ENCODE peak calls at places on chromosomes 4 and X, in eight cellular contexts. G, C, I, W, T, K, M and D are unnamed samples.

GRCh38 chr4:110781944-110782343 is 159.1 kb upstream of the PITX2 start:
- DNase-seq in G (no peak), C (no peak), I (no peak), W (no peak), T (no peak), K (no peak), M (no peak), D (no peak)

GRCh38 chr4:89283226-89283974 is 24.2 kb downstream of the GPRIN3 start:
- DNase-seq in G (no peak), C (no peak), I (peak), W (peak), T (peak), K (no peak), M (no peak), D (no peak)

GRCh38 chr4:78939667-78940008 is 400 bp upstream of the PAQR3 start:
- DNase-seq in G (no peak), C (no peak), I (no peak), W (no peak), T (no peak), K (no peak), M (no peak), D (no peak)

GRCh38 chr4:8351931-8352367 is 82.4 kb downstream of the HTRA3 start:
- DNase-seq in G (peak), C (peak), I (peak), W (peak), T (peak), K (peak), M (no peak), D (peak)

GRCh38 chr4:13985824-13986223 is 358.3 kb upstream of the BOD1L1 start:
- DNase-seq in G (no peak), C (no peak), I (peak), W (peak), T (no peak), K (no peak), M (no peak), D (no peak)

GRCh38 chr4:16505726-16506125 is 279.5 kb upstream of the TAPT1 start:
- DNase-seq in G (no peak), C (no peak), I (peak), W (no peak), T (no peak), K (no peak), M (no peak), D (no peak)

GRCh38 chr4:170109586-170110289 is 20.0 kb upstream of the AADAT start:
- DNase-seq in G (no peak), C (no peak), I (peak), W (peak), T (no peak), K (no peak), M (no peak), D (no peak)

GRCh38 chr4:89511776-89512175 is 204.2 kb upstream of the GPRIN3 start:
- DNase-seq in G (no peak), C (no peak), I (no peak), W (no peak), T (no peak), K (no peak), M (no peak), D (no peak)

GRCh38 chr4:183772361-183772760 is 113.3 kb downstream of the TRAPPC11 start:
- DNase-seq in G (no peak), C (no peak), I (no peak), W (no peak), T (no peak), K (no peak), M (no peak), D (no peak)

GRCh38 chr4:137417676-137418075 is 114.6 kb downstream of the PCDH18 start:
- DNase-seq in G (no peak), C (peak), I (no peak), W (no peak), T (no peak), K (no peak), M (no peak), D (no peak)

GRCh38 chr4:101563126-101563525 is 215.8 kb upstream of the PPP3CA start:
- DNase-seq in G (no peak), C (no peak), I (peak), W (no peak), T (no peak), K (no peak), M (no peak), D (no peak)

GRCh38 chr4:189053621-189054020 is 887.1 kb upstream of the FRG1 start:
- DNase-seq in G (no peak), C (no peak), I (no peak), W (no peak), T (no peak), K (no peak), M (no peak), D (no peak)

GRCh38 chrX:21266949-21267348 is 107.3 kb upstream of the CNKSR2 start:
- DNase-seq in G (no peak), C (no peak), I (no peak), W (no peak), T (no peak), K (no peak), M (no peak), D (no peak)

GRCh38 chr4:170743633-170744032 is 653.9 kb upstream of the AADAT start:
- DNase-seq in G (no peak), C (no peak), I (no peak), W (no peak), T (no peak), K (no peak), M (no peak), D (no peak)

GRCh38 chrX:153336128-153336894 is 2.4 kb downstream of the ZNF275 start:
- DNase-seq in G (no peak), C (no peak), I (no peak), W (no peak), T (no peak), K (no peak), M (no peak), D (no peak)

GRCh38 chr4:30763337-30763736 is 43.2 kb downstream of the PCDH7 start:
- DNase-seq in G (no peak), C (peak), I (no peak), W (peak), T (no peak), K (no peak), M (no peak), D (no peak)

GRCh38 chr4:7206856-7207567 is 14.7 kb downstream of the SORCS2 start:
- DNase-seq in G (peak), C (peak), I (peak), W (peak), T (peak), K (peak), M (peak), D (peak)

GRCh38 chr4:123986268-123986798 is 589.7 kb downstream of the SPRY1 start:
- DNase-seq in G (no peak), C (peak), I (peak), W (peak), T (no peak), K (no peak), M (peak), D (peak)

GRCh38 chr4:165718660-165719059 is 154.4 kb upstream of the TLL1 start:
- DNase-seq in G (no peak), C (no peak), I (no peak), W (no peak), T (no peak), K (no peak), M (no peak), D (no peak)

GRCh38 chr4:73451404-73451803 is 15.4 kb downstream of the AFP start:
- DNase-seq in G (no peak), C (no peak), I (peak), W (peak), T (peak), K (no peak), M (no peak), D (no peak)

GRCh38 chr4:121336706-121337105 is 44.1 kb downstream of the QRFPR start:
- DNase-seq in G (no peak), C (no peak), I (no peak), W (no peak), T (no peak), K (no peak), M (no peak), D (no peak)

GRCh38 chr4:65825121-65825520 is 154.8 kb upstream of the EPHA5 start:
- DNase-seq in G (no peak), C (no peak), I (peak), W (peak), T (peak), K (no peak), M (no peak), D (no peak)

GRCh38 chr4:85498068-85498733 is 23.3 kb downstream of the ARHGAP24 start:
- DNase-seq in G (peak), C (no peak), I (peak), W (peak), T (peak), K (peak), M (no peak), D (peak)

GRCh38 chr4:76406070-76406469 is 14.9 kb downstream of the CCDC158 start:
- DNase-seq in G (no peak), C (no peak), I (no peak), W (no peak), T (no peak), K (no peak), M (no peak), D (no peak)

GRCh38 chrX:17527135-17527701 is 152.2 kb downstream of the NHS start:
- DNase-seq in G (no peak), C (no peak), I (peak), W (no peak), T (no peak), K (peak), M (peak), D (peak)

GRCh38 chr4:31442236-31442635 is 722.1 kb downstream of the PCDH7 start:
- DNase-seq in G (no peak), C (no peak), I (no peak), W (no peak), T (peak), K (no peak), M (no peak), D (no peak)

GRCh38 chr4:60962286-60962685 is 237.8 kb upstream of the ADGRL3 start:
- DNase-seq in G (no peak), C (no peak), I (no peak), W (no peak), T (no peak), K (no peak), M (no peak), D (no peak)

GRCh38 chr4:101022151-101023024 is 324.9 kb downstream of the PPP3CA start:
- DNase-seq in G (no peak), C (no peak), I (no peak), W (peak), T (no peak), K (no peak), M (no peak), D (no peak)

GRCh38 chrX:41369152-41369551 is 35.2 kb downstream of the DDX3X start:
- DNase-seq in G (no peak), C (no peak), I (no peak), W (no peak), T (no peak), K (no peak), M (no peak), D (no peak)

GRCh38 chr4:154507170-154507569 is 15.6 kb upstream of the DCHS2 start:
- DNase-seq in G (no peak), C (no peak), I (no peak), W (no peak), T (no peak), K (no peak), M (no peak), D (no peak)

GRCh38 chr4:53586121-53586816 is 5.0 kb downstream of the LNX1 start:
- DNase-seq in G (no peak), C (peak), I (peak), W (peak), T (no peak), K (no peak), M (no peak), D (no peak)

GRCh38 chr4:145739840-145740239 is 59.9 kb downstream of the C4orf51 start:
- DNase-seq in G (no peak), C (no peak), I (peak), W (no peak), T (peak), K (peak), M (no peak), D (no peak)

GRCh38 chr4:3045500-3045850 is 28.9 kb downstream of the HTT-AS start:
- DNase-seq in G (peak), C (no peak), I (peak), W (peak), T (peak), K (peak), M (peak), D (peak)

GRCh38 chr4:102783006-102783405 is 22.2 kb upstream of the MANBA start:
- DNase-seq in G (no peak), C (no peak), I (no peak), W (no peak), T (no peak), K (no peak), M (no peak), D (no peak)

GRCh38 chrX:24494544-24495113 is 29.5 kb downstream of the PDK3 start:
- DNase-seq in G (no peak), C (peak), I (peak), W (peak), T (peak), K (no peak), M (no peak), D (no peak)

GRCh38 chrX:68723491-68724155 is 76.2 kb downstream of the STARD8 start:
- DNase-seq in G (no peak), C (no peak), I (no peak), W (no peak), T (no peak), K (peak), M (no peak), D (no peak)

GRCh38 chr4:168654206-168655174 is 157.6 kb downstream of the PALLD start:
- DNase-seq in G (no peak), C (no peak), I (no peak), W (no peak), T (no peak), K (peak), M (no peak), D (no peak)

GRCh38 chr4:140628016-140628415 is 59.3 kb upstream of the UCP1 start:
- DNase-seq in G (no peak), C (no peak), I (no peak), W (no peak), T (no peak), K (no peak), M (no peak), D (no peak)

GRCh38 chr4:140621161-140621560 is 52.4 kb upstream of the UCP1 start:
- DNase-seq in G (no peak), C (no peak), I (no peak), W (no peak), T (no peak), K (no peak), M (no peak), D (no peak)

GRCh38 chr4:140617494-140618060 is 48.8 kb upstream of the UCP1 start:
- DNase-seq in G (no peak), C (no peak), I (peak), W (no peak), T (no peak), K (peak), M (no peak), D (no peak)

GRCh38 chr4:140626982-140627381 is 58.2 kb upstream of the UCP1 start:
- DNase-seq in G (no peak), C (no peak), I (peak), W (no peak), T (no peak), K (no peak), M (no peak), D (no peak)

GRCh38 chr4:140622333-140622958 is 53.7 kb upstream of the UCP1 start:
- DNase-seq in G (no peak), C (no peak), I (no peak), W (no peak), T (no peak), K (no peak), M (no peak), D (no peak)
- TF ChIP-seq CTCF in G (no peak), C (no peak), I (no peak), W (no peak), T (no peak), K (no peak), M (no peak), D (no peak)

GRCh38 chr4:152112116-152112515 is 351.3 kb upstream of the GATB start:
- DNase-seq in G (no peak), C (no peak), I (no peak), W (no peak), T (no peak), K (no peak), M (no peak), D (no peak)
- H3K4me3 ChIP-seq in G (no peak), C (no peak), I (no peak), W (no peak), T (no peak), K (no peak), M (no peak), D (no peak)

GRCh38 chr4:105963461-105964400 is 68.5 kb downstream of the NPNT start:
- DNase-seq in G (no peak), C (no peak), I (no peak), W (no peak), T (no peak), K (no peak), M (no peak), D (no peak)

GRCh38 chr4:105969575-105969974 is 74.3 kb downstream of the NPNT start:
- DNase-seq in G (no peak), C (no peak), I (no peak), W (no peak), T (no peak), K (no peak), M (no peak), D (no peak)

GRCh38 chr4:105967058-105967658 is 71.9 kb downstream of the NPNT start:
- DNase-seq in G (no peak), C (no peak), I (no peak), W (no peak), T (no peak), K (no peak), M (no peak), D (no peak)

GRCh38 chr4:105966046-105966445 is 70.8 kb downstream of the NPNT start:
- DNase-seq in G (no peak), C (peak), I (peak), W (peak), T (no peak), K (no peak), M (no peak), D (no peak)

GRCh38 chr4:105965183-105965800 is 70.0 kb downstream of the NPNT start:
- DNase-seq in G (no peak), C (no peak), I (no peak), W (no peak), T (no peak), K (no peak), M (no peak), D (no peak)
- H3K27ac ChIP-seq in G (no peak), C (no peak), I (no peak), W (no peak), T (no peak), K (no peak), M (no peak), D (no peak)

GRCh38 chr4:5232549-5232948 is 181.3 kb downstream of the STK32B start:
- DNase-seq in G (no peak), C (no peak), I (no peak), W (no peak), T (no peak), K (no peak), M (no peak), D (no peak)
- TF ChIP-seq CTCF in G (no peak), C (no peak), I (no peak), W (no peak), T (no peak), K (no peak), M (no peak), D (no peak)